ENCODE peak calls at places on chromosomes 2 and 18, in seven cellular contexts. A is heart left ventricle, M is mucosa of descending colon, Q is suprapubic skin, J is fibroblast of lung, S is body of pancreas, L is GM23248. E is an unnamed sample. For H3K4me1, the result is how much of the 10 kb centered on the place peaks cover.

GRCh38 chr2:37890893-37891495 is 34.1 kb upstream of the RMDN2 start:
- DNase-seq in A (peak), Q (peak), S (peak), J (peak), L (peak), M (peak), E (peak)

GRCh38 chr2:154261473-154262027 is 389.8 kb downstream of the GALNT13 start:
- DNase-seq in M (no peak), J (no peak), Q (no peak), S (no peak), A (no peak), L (no peak), E (no peak)

GRCh38 chr2:188512456-188512855 is 220.8 kb downstream of the GULP1 start:
- DNase-seq in A (no peak), S (no peak), Q (no peak), J (peak), L (peak), M (no peak), E (peak)

GRCh38 chr18:77478619-77479018 is 229.0 kb downstream of the GALR1 start:
- DNase-seq in L (no peak), J (no peak), M (peak), A (peak), Q (no peak), S (peak), E (no peak)

GRCh38 chr2:45922577-45922988 is 271.1 kb downstream of the PRKCE start:
- DNase-seq in A (peak), L (no peak), J (peak), M (no peak), Q (no peak), S (no peak), E (no peak)

GRCh38 chr2:28084564-28084963 is 194.0 kb downstream of the BABAM2 start:
- DNase-seq in S (no peak), A (no peak), Q (no peak), L (no peak), J (no peak), M (no peak), E (no peak)

GRCh38 chr18:72828601-72829000 is 39.2 kb downstream of the NETO1 start:
- DNase-seq in M (no peak), J (no peak), A (no peak), L (no peak), S (no peak), Q (no peak), E (no peak)

GRCh38 chr2:184646177-184646576 is 47.8 kb downstream of the ZNF804A start:
- DNase-seq in A (no peak), Q (no peak), S (no peak), J (peak), M (no peak), L (peak), E (peak)

GRCh38 chr2:60433021-60433596 is 120.3 kb downstream of the BCL11A start:
- DNase-seq in A (no peak), M (no peak), L (no peak), J (no peak), S (no peak), Q (no peak), E (no peak)

GRCh38 chr2:42810971-42811865 is 18.8 kb upstream of the HAAO start:
- DNase-seq in A (peak), J (peak), Q (peak), L (peak), S (peak), M (peak), E (peak)

GRCh38 chr18:10379511-10379910 is 74.9 kb upstream of the APCDD1 start:
- DNase-seq in Q (no peak), J (no peak), L (peak), A (no peak), S (no peak), M (no peak), E (no peak)

GRCh38 chr2:47065771-47066380 is 89.2 kb downstream of the STPG4 start:
- DNase-seq in A (no peak), L (peak), Q (no peak), S (no peak), J (peak), M (peak), E (no peak)

GRCh38 chr2:47063159-47063930 is 91.8 kb downstream of the STPG4 start:
- DNase-seq in S (no peak), L (no peak), M (no peak), A (no peak), Q (no peak), J (no peak), E (no peak)

GRCh38 chr2:47064076-47064475 is 91.0 kb downstream of the STPG4 start:
- DNase-seq in L (no peak), Q (no peak), M (no peak), J (no peak), A (no peak), S (no peak), E (no peak)

GRCh38 chr2:47067788-47068407 is 87.2 kb downstream of the STPG4 start:
- DNase-seq in A (no peak), J (no peak), Q (no peak), L (no peak), M (no peak), S (no peak), E (no peak)

DNA sequence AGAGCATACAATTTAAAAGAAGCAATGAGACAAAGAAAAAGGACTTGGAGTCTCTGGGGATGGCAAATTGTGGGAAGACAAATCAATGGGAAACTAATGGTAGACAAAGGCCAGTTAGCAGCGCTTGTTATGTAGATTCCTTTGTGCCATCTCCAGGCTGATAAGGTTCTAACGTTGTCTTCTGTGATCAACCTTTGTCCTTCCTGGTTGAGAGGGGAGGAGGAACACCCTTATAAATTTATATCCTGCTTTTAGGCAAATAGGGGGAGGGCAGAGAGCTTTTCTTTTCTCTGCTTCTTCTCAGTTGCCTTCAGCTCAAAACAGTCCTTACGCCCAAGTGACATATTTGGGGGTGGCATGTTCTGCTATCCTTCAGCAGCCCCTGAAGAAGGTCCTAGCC is 89.8 kb downstream of the STPG4 start:
- DNase-seq in A (no peak), J (no peak), L (no peak), M (peak), S (no peak), Q (no peak), E (no peak)
- H3K4me1 ChIP-seq in A (half or more), J (half or more), L (half or more), M (under half), S (under half), Q (half or more), E (half or more)

DNA sequence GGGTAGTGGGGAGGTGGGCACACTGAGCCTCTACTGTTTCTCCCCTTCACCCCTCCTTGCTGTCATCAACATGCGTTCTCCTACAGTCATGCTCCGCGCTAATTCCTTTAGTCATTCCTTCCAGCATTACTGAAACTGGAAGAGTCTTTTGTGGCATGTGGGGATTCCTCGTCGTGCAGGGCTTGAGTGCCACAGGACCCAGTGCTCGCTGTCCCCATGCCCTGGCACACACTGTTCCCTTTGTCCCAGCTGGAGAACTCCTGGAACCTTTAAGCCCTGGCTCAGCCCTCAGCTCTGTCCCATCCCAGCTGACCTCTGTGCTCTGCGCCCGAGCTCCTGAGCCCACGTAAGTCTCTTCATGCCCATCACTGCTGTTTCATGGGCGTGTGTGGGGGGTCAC is 42.1 kb downstream of the ODC1 start:
- DNase-seq in S (no peak), J (no peak), L (peak), A (no peak), M (no peak), Q (no peak), E (no peak)
- H3K4me1 ChIP-seq in S (half or more), J (under half), L (half or more), A (under half), M (under half), Q (half or more), E (under half)

GRCh38 chr2:32366595-32366994 is 9.8 kb downstream of the BIRC6 start:
- DNase-seq in L (no peak), M (no peak), A (no peak), S (no peak), J (no peak), Q (no peak), E (no peak)
- H3K4me1 ChIP-seq in L (under half), M (under half), A (under half), S (half or more), J (under half), Q (under half), E (under half)

DNA sequence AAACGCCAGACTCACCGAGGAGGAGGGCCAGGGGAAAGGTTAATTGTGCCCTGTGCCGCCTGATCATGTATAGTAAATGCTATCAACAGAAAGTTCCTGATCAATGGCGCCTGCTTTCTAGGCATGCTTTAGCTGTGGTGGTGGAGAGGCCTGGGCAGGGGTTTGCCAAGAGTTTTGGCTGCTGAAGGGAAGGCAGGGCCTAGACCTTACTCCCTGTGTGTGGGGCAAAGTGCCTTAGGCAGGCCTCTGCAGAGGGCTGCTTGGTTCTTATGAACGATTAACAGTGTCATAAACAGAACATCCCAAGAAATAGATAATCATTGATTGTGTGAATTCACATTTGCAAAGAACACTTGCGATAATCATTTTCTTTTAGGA is 6.3 kb downstream of the TSHZ1 start:
- DNase-seq in L (no peak), Q (no peak), M (peak), A (no peak), S (no peak), J (no peak), E (no peak)
- H3K4me1 ChIP-seq in L (under half), Q (half or more), M (half or more), A (under half), S (half or more), J (under half), E (under half)

GRCh38 chr18:75216212-75216925 is 5.8 kb downstream of the TSHZ1 start:
- DNase-seq in M (no peak), A (no peak), S (no peak), L (no peak), Q (no peak), J (no peak), E (no peak)
- H3K4me1 ChIP-seq in M (half or more), A (under half), S (half or more), L (under half), Q (half or more), J (under half), E (under half)

GRCh38 chr2:16658082-16658481 is 7.6 kb downstream of the CYRIA start:
- DNase-seq in M (no peak), Q (no peak), A (no peak), L (no peak), J (no peak), S (no peak), E (no peak)

GRCh38 chr2:16655457-16655837 is 10.2 kb downstream of the CYRIA start:
- DNase-seq in S (no peak), L (no peak), M (no peak), A (no peak), Q (no peak), J (no peak), E (no peak)

GRCh38 chr2:16656784-16657391 is 8.7 kb downstream of the CYRIA start:
- DNase-seq in S (no peak), M (peak), J (no peak), A (peak), L (no peak), Q (no peak), E (no peak)

GRCh38 chr2:16654775-16655456 is 10.7 kb downstream of the CYRIA start:
- DNase-seq in M (no peak), Q (no peak), S (no peak), L (no peak), J (no peak), A (no peak), E (no peak)

DNA sequence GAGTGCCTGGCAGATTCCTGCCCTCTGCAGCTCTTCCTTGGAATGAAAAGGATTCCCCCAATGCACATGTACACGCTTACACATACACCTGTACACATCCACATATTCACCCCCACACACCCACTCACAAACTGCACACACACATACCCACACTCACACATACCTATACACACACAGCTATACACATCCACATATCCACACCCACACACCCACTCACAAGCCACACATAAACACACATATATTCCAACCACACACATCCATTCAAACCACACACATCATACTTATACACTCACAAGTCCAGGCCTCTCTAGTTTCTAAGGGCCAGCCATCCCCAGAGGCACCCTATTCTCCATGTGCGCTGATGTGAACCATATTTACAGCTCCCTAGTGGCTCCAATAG is 9.5 kb downstream of the CYRIA start:
- DNase-seq in A (no peak), L (no peak), M (no peak), Q (no peak), J (no peak), S (no peak), E (no peak)
- H3K4me1 ChIP-seq in A (under half), L (under half), M (under half), Q (under half), J (under half), S (under half), E (under half)

GRCh38 chr2:64989982-64990614 is 899 bp downstream of the SLC1A4 start:
- DNase-seq in S (peak), A (no peak), J (no peak), L (peak), Q (no peak), M (peak), E (no peak)

GRCh38 chr2:64990823-64991222 is 1.6 kb downstream of the SLC1A4 start:
- DNase-seq in M (no peak), L (peak), S (no peak), J (no peak), A (no peak), Q (no peak), E (no peak)

GRCh38 chr2:64987963-64988419 is 1.2 kb upstream of the SLC1A4 start:
- DNase-seq in J (peak), S (no peak), A (peak), Q (no peak), L (peak), M (no peak), E (no peak)

GRCh38 chr2:64988420-64989125 is 626 bp upstream of the SLC1A4 start:
- DNase-seq in M (peak), J (peak), L (peak), A (no peak), S (peak), Q (peak), E (peak)

GRCh38 chr2:64989126-64989981 is at the start of gene SLC1A4:
- DNase-seq in A (peak), J (peak), L (peak), S (peak), M (peak), Q (peak), E (peak)
- H3K4me1 ChIP-seq in A (under half), J (under half), L (under half), S (under half), M (under half), Q (under half), E (under half)

E was measured in Caco-2.